ENCODE peak calls at places on chromosome X, in five cellular contexts. O, H, Z, T and M are unnamed samples.

GRCh38 chrX:63387411-63387810 is 36.3 kb upstream of the SPIN4 start:
- DNase-seq in O (no peak), H (no peak), Z (no peak), T (no peak), M (no peak)

GRCh38 chrX:22025751-22026150 is 6.4 kb upstream of the PHEX start:
- DNase-seq in O (no peak), H (no peak), Z (no peak), T (no peak), M (no peak)

GRCh38 chrX:69127466-69127865 is 37.8 kb downstream of the PJA1 start:
- DNase-seq in O (no peak), H (no peak), Z (no peak), T (no peak), M (no peak)

GRCh38 chrX:1239681-1240142 is 27.3 kb upstream of the CRLF2 start:
- DNase-seq in O (no peak), H (peak), Z (no peak), T (no peak), M (no peak)

GRCh38 chrX:110142096-110142495 is 139.2 kb downstream of the TMEM164 start:
- DNase-seq in O (no peak), H (no peak), Z (no peak), T (no peak), M (no peak)

GRCh38 chrX:63350551-63350950 is 581 bp downstream of the SPIN4 start:
- DNase-seq in O (no peak), H (no peak), Z (peak), T (no peak), M (no peak)

GRCh38 chrX:11566158-11566557 is 99.6 kb downstream of the ARHGAP6 start:
- DNase-seq in O (no peak), H (no peak), Z (no peak), T (no peak), M (no peak)

GRCh38 chrX:2657532-2657931 is 33.6 kb upstream of the CD99 start:
- DNase-seq in O (no peak), H (no peak), Z (no peak), T (no peak), M (no peak)

GRCh38 chrX:101208152-101208905 is 11.3 kb upstream of the DRP2 start:
- DNase-seq in O (no peak), H (no peak), Z (no peak), T (no peak), M (no peak)

GRCh38 chrX:118495061-118495921 is at the start of gene DOCK11:
- DNase-seq in O (peak), H (peak), Z (peak), T (peak), M (peak)

GRCh38 chrX:130171446-130172126 is at the start of gene RAB33A:
- DNase-seq in O (no peak), H (peak), Z (peak), T (no peak), M (peak)

GRCh38 chrX:152824841-152825374 is 5.6 kb downstream of the CETN2 start:
- DNase-seq in O (no peak), H (no peak), Z (no peak), T (no peak), M (no peak)

GRCh38 chrX:136694491-136695087 is 46.6 kb downstream of the CD40LG start:
- DNase-seq in O (peak), H (no peak), Z (peak), T (no peak), M (no peak)

GRCh38 chrX:129659137-129659536 is 4.4 kb upstream of the APLN start:
- DNase-seq in O (no peak), H (no peak), Z (no peak), T (no peak), M (no peak)

GRCh38 chrX:139125916-139126315 is 404.6 kb upstream of the F9 start:
- DNase-seq in O (no peak), H (no peak), Z (no peak), T (no peak), M (no peak)

GRCh38 chrX:63506320-63506719 is 155.2 kb upstream of the SPIN4 start:
- DNase-seq in O (no peak), H (no peak), Z (no peak), T (no peak), M (no peak)

GRCh38 chrX:23434356-23434884 is 99.8 kb downstream of the PTCHD1 start:
- DNase-seq in O (no peak), H (peak), Z (no peak), T (no peak), M (no peak)

GRCh38 chrX:148282504-148282903 is 217.9 kb upstream of the AFF2 start:
- DNase-seq in O (no peak), H (no peak), Z (no peak), T (no peak), M (no peak)

GRCh38 chrX:153414838-153415552 is 3.7 kb downstream of the ZFP92 start:
- DNase-seq in O (no peak), H (no peak), Z (no peak), T (no peak), M (no peak)

GRCh38 chrX:24294619-24295018 is 19.2 kb downstream of the SUPT20HL2 start:
- DNase-seq in O (no peak), H (no peak), Z (peak), T (peak), M (no peak)

GRCh38 chrX:32774966-32775365 is 436.4 kb downstream of the DMD start:
- DNase-seq in O (no peak), H (no peak), Z (no peak), T (no peak), M (no peak)

GRCh38 chrX:133413218-133413925 is 1.9 kb downstream of the GPC4 start:
- DNase-seq in O (no peak), H (peak), Z (peak), T (no peak), M (no peak)

GRCh38 chrX:133544105-133544504 is 128.8 kb upstream of the GPC4 start:
- DNase-seq in O (peak), H (no peak), Z (peak), T (no peak), M (no peak)

GRCh38 chrX:97322401-97322800 is 438.7 kb downstream of the RPA4 start:
- DNase-seq in O (no peak), H (no peak), Z (no peak), T (no peak), M (no peak)

GRCh38 chrX:2325076-2325784 is 175.5 kb downstream of the DHRSX start:
- DNase-seq in O (no peak), H (peak), Z (peak), T (no peak), M (peak)

GRCh38 chrX:132876509-132876837 is 82.0 kb downstream of the HS6ST2 start:
- DNase-seq in O (no peak), H (no peak), Z (peak), T (no peak), M (no peak)

GRCh38 chrX:105229146-105229545 is 8.7 kb upstream of the TEX13A start:
- DNase-seq in O (no peak), H (no peak), Z (no peak), T (no peak), M (no peak)

GRCh38 chrX:129540725-129541184 is 696 bp downstream of the OCRL start:
- DNase-seq in O (no peak), H (peak), Z (peak), T (no peak), M (no peak)

GRCh38 chrX:30283456-30284200 is 25.6 kb downstream of the NR0B1 start:
- DNase-seq in O (peak), H (no peak), Z (no peak), T (no peak), M (no peak)

GRCh38 chrX:16822723-16823122 is 36.5 kb downstream of the TXLNG start:
- DNase-seq in O (no peak), H (no peak), Z (no peak), T (no peak), M (no peak)

GRCh38 chrX:93985621-93986020 is 311.6 kb downstream of the FAM133A start:
- DNase-seq in O (no peak), H (no peak), Z (no peak), T (no peak), M (no peak)

GRCh38 chrX:69138512-69138911 is 26.7 kb downstream of the PJA1 start:
- DNase-seq in O (no peak), H (no peak), Z (no peak), T (no peak), M (no peak)

GRCh38 chrX:107429090-107429489 is 20.4 kb upstream of the FRMPD3 start:
- DNase-seq in O (no peak), H (no peak), Z (peak), T (no peak), M (no peak)

GRCh38 chrX:150371877-150372276 is 8.8 kb downstream of the MAMLD1 start:
- DNase-seq in O (no peak), H (no peak), Z (no peak), T (no peak), M (no peak)

GRCh38 chrX:153968754-153969124 is 2.9 kb downstream of the HCFC1 start:
- DNase-seq in O (no peak), H (no peak), Z (no peak), T (no peak), M (no peak)

GRCh38 chrX:34915463-34916225 is 27.0 kb upstream of the FAM47B start:
- DNase-seq in O (no peak), H (no peak), Z (no peak), T (no peak), M (no peak)

GRCh38 chrX:44264936-44265335 is 78.5 kb downstream of the EFHC2 start:
- DNase-seq in O (no peak), H (no peak), Z (no peak), T (no peak), M (no peak)

GRCh38 chrX:51496501-51497291 is at the start of gene NUDT11:
- DNase-seq in O (no peak), H (peak), Z (peak), T (peak), M (no peak)

GRCh38 chrX:69674891-69675290 is 59.0 kb downstream of the EDA start:
- DNase-seq in O (no peak), H (no peak), Z (no peak), T (no peak), M (no peak)

GRCh38 chrX:72145181-72145580 is 13.5 kb upstream of the RTL5 start:
- DNase-seq in O (no peak), H (no peak), Z (no peak), T (no peak), M (no peak)